ENCODE peak calls at places on chromosomes 1 and 21, in five cellular contexts. One of them, this sample, is unnamed.

GRCh38 chr1:235617808-235618207 is 31.8 kb downstream of the GNG4 start:
- DNase-seq in upper lobe of right lung: no peak
- DNase-seq in heart right ventricle: no peak
- DNase-seq in AG04450: peak
- DNase-seq in pancreas: no peak
- DNase-seq in this sample: no peak

GRCh38 chr1:204065174-204065985 is 7.5 kb upstream of the SOX13 start:
- DNase-seq in upper lobe of right lung: no peak
- DNase-seq in heart right ventricle: peak
- DNase-seq in AG04450: no peak
- DNase-seq in pancreas: no peak
- DNase-seq in this sample: no peak

GRCh38 chr1:6365047-6365446 is 28.5 kb downstream of the ACOT7 start:
- DNase-seq in upper lobe of right lung: no peak
- DNase-seq in heart right ventricle: no peak
- DNase-seq in AG04450: no peak
- DNase-seq in pancreas: no peak
- DNase-seq in this sample: no peak

GRCh38 chr1:227747948-227748495 is 12.8 kb downstream of the SNAP47 start:
- DNase-seq in upper lobe of right lung: no peak
- DNase-seq in heart right ventricle: no peak
- DNase-seq in AG04450: no peak
- DNase-seq in pancreas: no peak
- DNase-seq in this sample: no peak

GRCh38 chr1:109788695-109789521 is 25.2 kb upstream of the EPS8L3 start:
- DNase-seq in upper lobe of right lung: peak
- DNase-seq in heart right ventricle: no peak
- DNase-seq in AG04450: no peak
- DNase-seq in pancreas: peak
- DNase-seq in this sample: peak

GRCh38 chr1:186927884-186928283 is 99.1 kb downstream of the PLA2G4A start:
- DNase-seq in upper lobe of right lung: no peak
- DNase-seq in heart right ventricle: no peak
- DNase-seq in AG04450: no peak
- DNase-seq in pancreas: no peak
- DNase-seq in this sample: no peak

GRCh38 chr1:206916000-206916709 is 5.6 kb downstream of the FCMR start:
- DNase-seq in upper lobe of right lung: no peak
- DNase-seq in heart right ventricle: no peak
- DNase-seq in AG04450: no peak
- DNase-seq in pancreas: no peak
- DNase-seq in this sample: no peak

GRCh38 chr1:200464784-200465400 is 55.1 kb upstream of the ZNF281 start:
- DNase-seq in upper lobe of right lung: no peak
- DNase-seq in heart right ventricle: no peak
- DNase-seq in AG04450: no peak
- DNase-seq in pancreas: no peak
- DNase-seq in this sample: no peak

GRCh38 chr1:32411261-32411660 is 17.0 kb upstream of the BSDC1 start:
- DNase-seq in upper lobe of right lung: no peak
- DNase-seq in heart right ventricle: no peak
- DNase-seq in AG04450: no peak
- DNase-seq in pancreas: no peak
- DNase-seq in this sample: no peak

GRCh38 chr1:48665743-48666142 is 110.9 kb downstream of the BEND5 start:
- DNase-seq in upper lobe of right lung: no peak
- DNase-seq in heart right ventricle: no peak
- DNase-seq in AG04450: no peak
- DNase-seq in pancreas: no peak
- DNase-seq in this sample: no peak

GRCh38 chr1:94382163-94382562 is 36.0 kb upstream of the ABCD3 start:
- DNase-seq in upper lobe of right lung: peak
- DNase-seq in heart right ventricle: no peak
- DNase-seq in AG04450: no peak
- DNase-seq in pancreas: peak
- DNase-seq in this sample: no peak

GRCh38 chr1:178999061-178999460 is 26.6 kb upstream of the FAM20B start:
- DNase-seq in upper lobe of right lung: no peak
- DNase-seq in heart right ventricle: no peak
- DNase-seq in AG04450: no peak
- DNase-seq in pancreas: no peak
- DNase-seq in this sample: no peak

GRCh38 chr1:85245456-85245855 is 14.0 kb downstream of the C1orf52 start:
- DNase-seq in upper lobe of right lung: no peak
- DNase-seq in heart right ventricle: no peak
- DNase-seq in AG04450: no peak
- DNase-seq in pancreas: no peak
- DNase-seq in this sample: no peak

GRCh38 chr21:37061926-37062591 is 10.8 kb downstream of the PIGP start:
- DNase-seq in upper lobe of right lung: no peak
- DNase-seq in heart right ventricle: no peak
- DNase-seq in AG04450: no peak
- DNase-seq in pancreas: no peak
- DNase-seq in this sample: no peak

GRCh38 chr1:36764796-36765195 is 269.5 kb downstream of the GRIK3 start:
- DNase-seq in upper lobe of right lung: peak
- DNase-seq in heart right ventricle: no peak
- DNase-seq in AG04450: no peak
- DNase-seq in pancreas: no peak
- DNase-seq in this sample: no peak

GRCh38 chr1:40703316-40703715 is 11.8 kb downstream of the NFYC start:
- DNase-seq in upper lobe of right lung: no peak
- DNase-seq in heart right ventricle: no peak
- DNase-seq in AG04450: no peak
- DNase-seq in pancreas: no peak
- DNase-seq in this sample: no peak

GRCh38 chr1:72845342-72845741 is 563.0 kb upstream of the NEGR1 start:
- DNase-seq in upper lobe of right lung: no peak
- DNase-seq in heart right ventricle: no peak
- DNase-seq in AG04450: no peak
- DNase-seq in pancreas: no peak
- DNase-seq in this sample: no peak

GRCh38 chr21:33644383-33645074 is 2.2 kb downstream of the ITSN1 start:
- DNase-seq in upper lobe of right lung: no peak
- DNase-seq in heart right ventricle: no peak
- DNase-seq in AG04450: no peak
- DNase-seq in pancreas: no peak
- DNase-seq in this sample: no peak

GRCh38 chr1:193458628-193459027 is 272.2 kb upstream of the B3GALT2 start:
- DNase-seq in upper lobe of right lung: no peak
- DNase-seq in heart right ventricle: no peak
- DNase-seq in AG04450: no peak
- DNase-seq in pancreas: no peak
- DNase-seq in this sample: no peak

GRCh38 chr1:32474954-32475353 is 10.1 kb downstream of the ZBTB8B start:
- DNase-seq in upper lobe of right lung: no peak
- DNase-seq in heart right ventricle: no peak
- DNase-seq in AG04450: no peak
- DNase-seq in pancreas: no peak
- DNase-seq in this sample: no peak

GRCh38 chr1:32867151-32867550 is 3.6 kb downstream of the FNDC5 start:
- DNase-seq in upper lobe of right lung: no peak
- DNase-seq in heart right ventricle: no peak
- DNase-seq in AG04450: no peak
- DNase-seq in pancreas: no peak
- DNase-seq in this sample: no peak

GRCh38 chr1:117757668-117758067 is 151.8 kb downstream of the TENT5C start:
- DNase-seq in upper lobe of right lung: no peak
- DNase-seq in heart right ventricle: no peak
- DNase-seq in AG04450: no peak
- DNase-seq in pancreas: no peak
- DNase-seq in this sample: no peak

GRCh38 chr21:16837319-16837718 is 675.5 kb upstream of the CXADR start:
- DNase-seq in upper lobe of right lung: no peak
- DNase-seq in heart right ventricle: no peak
- DNase-seq in AG04450: no peak
- DNase-seq in pancreas: no peak
- DNase-seq in this sample: no peak

GRCh38 chr1:40932004-40932403 is 47.5 kb upstream of the CTPS1 start:
- DNase-seq in upper lobe of right lung: no peak
- DNase-seq in heart right ventricle: peak
- DNase-seq in AG04450: no peak
- DNase-seq in pancreas: no peak
- DNase-seq in this sample: no peak

GRCh38 chr21:33495743-33496142 is 4.2 kb upstream of the DNAJC28 start:
- DNase-seq in upper lobe of right lung: no peak
- DNase-seq in heart right ventricle: no peak
- DNase-seq in AG04450: no peak
- DNase-seq in pancreas: no peak
- DNase-seq in this sample: no peak

GRCh38 chr1:109733235-109733634 is 7.6 kb downstream of the GSTM3 start:
- DNase-seq in upper lobe of right lung: no peak
- DNase-seq in heart right ventricle: no peak
- DNase-seq in AG04450: no peak
- DNase-seq in pancreas: peak
- DNase-seq in this sample: no peak

GRCh38 chr1:7422966-7423365 is 348.1 kb upstream of the VAMP3 start:
- DNase-seq in upper lobe of right lung: peak
- DNase-seq in heart right ventricle: no peak
- DNase-seq in AG04450: no peak
- DNase-seq in pancreas: no peak
- DNase-seq in this sample: no peak

GRCh38 chr1:106080608-106081325 is 975.7 kb upstream of the PRMT6 start:
- DNase-seq in upper lobe of right lung: no peak
- DNase-seq in heart right ventricle: no peak
- DNase-seq in AG04450: no peak
- DNase-seq in pancreas: no peak
- DNase-seq in this sample: no peak

GRCh38 chr1:115644109-115644508 is 2.3 kb downstream of the VANGL1 start:
- DNase-seq in upper lobe of right lung: no peak
- DNase-seq in heart right ventricle: no peak
- DNase-seq in AG04450: no peak
- DNase-seq in pancreas: no peak
- DNase-seq in this sample: no peak

GRCh38 chr1:117599286-117599685 is 6.6 kb upstream of the TENT5C start:
- DNase-seq in upper lobe of right lung: no peak
- DNase-seq in heart right ventricle: no peak
- DNase-seq in AG04450: no peak
- DNase-seq in pancreas: no peak
- DNase-seq in this sample: no peak

GRCh38 chr21:20661221-20661620 is 337.0 kb upstream of the NCAM2 start:
- DNase-seq in upper lobe of right lung: no peak
- DNase-seq in heart right ventricle: no peak
- DNase-seq in AG04450: no peak
- DNase-seq in pancreas: no peak
- DNase-seq in this sample: no peak

GRCh38 chr1:160625725-160626498 is 20.9 kb downstream of the SLAMF1 start:
- DNase-seq in upper lobe of right lung: no peak
- DNase-seq in heart right ventricle: no peak
- DNase-seq in AG04450: no peak
- DNase-seq in pancreas: no peak
- DNase-seq in this sample: no peak

GRCh38 chr1:143665606-143666005 is 306.2 kb downstream of the FAM72C start:
- DNase-seq in upper lobe of right lung: no peak
- DNase-seq in heart right ventricle: no peak
- DNase-seq in AG04450: no peak
- DNase-seq in pancreas: no peak
- DNase-seq in this sample: no peak

GRCh38 chr1:218090459-218090858 is 194.6 kb upstream of the RRP15 start:
- DNase-seq in upper lobe of right lung: no peak
- DNase-seq in heart right ventricle: no peak
- DNase-seq in AG04450: no peak
- DNase-seq in pancreas: no peak
- DNase-seq in this sample: no peak

GRCh38 chr1:172732427-172732826 is 73.5 kb downstream of the FASLG start:
- DNase-seq in upper lobe of right lung: no peak
- DNase-seq in heart right ventricle: no peak
- DNase-seq in AG04450: no peak
- DNase-seq in pancreas: no peak
- DNase-seq in this sample: no peak

GRCh38 chr1:48003741-48004503 is 6.7 kb upstream of the TRABD2B start:
- DNase-seq in upper lobe of right lung: no peak
- DNase-seq in heart right ventricle: no peak
- DNase-seq in AG04450: no peak
- DNase-seq in pancreas: no peak
- DNase-seq in this sample: no peak

GRCh38 chr1:77605246-77606026 is 77.0 kb downstream of the ZZZ3 start:
- DNase-seq in upper lobe of right lung: peak
- DNase-seq in heart right ventricle: peak
- DNase-seq in AG04450: peak
- DNase-seq in pancreas: peak
- DNase-seq in this sample: no peak

DNA sequence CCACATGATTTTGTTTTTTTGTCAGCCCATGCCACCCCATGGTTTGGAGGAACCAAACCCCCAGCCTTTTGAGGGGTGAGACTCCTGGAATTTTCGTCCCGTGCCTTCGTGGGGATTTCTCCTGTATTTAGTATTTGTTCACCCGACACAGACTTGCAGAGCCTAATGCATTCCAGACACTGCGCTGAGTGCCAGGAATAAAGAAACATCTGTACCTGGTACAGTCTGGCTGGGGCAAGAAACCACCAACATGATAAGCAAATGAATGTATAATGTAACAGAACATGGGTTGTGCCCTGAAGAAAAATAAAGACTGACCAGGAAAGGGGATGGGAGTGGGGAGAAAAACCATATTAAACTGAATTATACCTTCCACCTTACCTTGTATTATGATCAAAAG is 46.9 kb upstream of the ETS2 start:
- DNase-seq in upper lobe of right lung: no peak
- DNase-seq in heart right ventricle: no peak
- DNase-seq in AG04450: no peak
- DNase-seq in pancreas: no peak
- DNase-seq in this sample: no peak
- TF ChIP-seq CTCF in upper lobe of right lung: no peak
- TF ChIP-seq CTCF in heart right ventricle: no peak
- TF ChIP-seq CTCF in AG04450: no peak
- TF ChIP-seq CTCF in pancreas: no peak
- TF ChIP-seq CTCF in this sample: no peak

DNA sequence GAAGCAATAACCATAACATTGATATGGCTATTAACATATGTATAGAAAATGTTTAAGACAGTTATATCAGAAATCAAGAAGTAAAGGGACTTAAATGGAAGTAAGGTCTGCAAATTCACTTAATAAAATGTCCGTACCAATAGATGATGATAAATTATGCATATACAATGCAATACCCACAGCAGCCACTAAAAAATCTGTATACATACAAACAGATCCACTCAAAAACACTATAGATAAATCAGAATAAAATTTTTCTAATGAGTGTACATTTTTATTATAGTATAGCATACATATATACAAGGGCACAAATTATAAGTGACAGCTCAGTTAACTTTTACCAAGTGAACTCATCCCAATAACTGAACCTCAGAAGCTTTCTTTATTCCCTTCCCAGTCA is 6.0 kb downstream of the LORICRIN start:
- DNase-seq in upper lobe of right lung: no peak
- DNase-seq in heart right ventricle: no peak
- DNase-seq in AG04450: no peak
- DNase-seq in pancreas: no peak
- DNase-seq in this sample: no peak
- TF ChIP-seq CTCF in upper lobe of right lung: no peak
- TF ChIP-seq CTCF in heart right ventricle: no peak
- TF ChIP-seq CTCF in AG04450: no peak
- TF ChIP-seq CTCF in pancreas: peak
- TF ChIP-seq CTCF in this sample: no peak

GRCh38 chr1:66251521-66251920 is 282.4 kb upstream of the SGIP1 start:
- DNase-seq in upper lobe of right lung: no peak
- DNase-seq in heart right ventricle: no peak
- DNase-seq in AG04450: no peak
- DNase-seq in pancreas: no peak
- DNase-seq in this sample: no peak
- TF ChIP-seq CTCF in upper lobe of right lung: no peak
- TF ChIP-seq CTCF in heart right ventricle: no peak
- TF ChIP-seq CTCF in AG04450: no peak
- TF ChIP-seq CTCF in pancreas: no peak
- TF ChIP-seq CTCF in this sample: no peak

GRCh38 chr1:53715478-53715877 is 23.5 kb downstream of the GLIS1 start:
- DNase-seq in upper lobe of right lung: no peak
- DNase-seq in heart right ventricle: no peak
- DNase-seq in AG04450: no peak
- DNase-seq in pancreas: no peak
- DNase-seq in this sample: no peak
- TF ChIP-seq CTCF in upper lobe of right lung: no peak
- TF ChIP-seq CTCF in heart right ventricle: peak
- TF ChIP-seq CTCF in AG04450: peak
- TF ChIP-seq CTCF in pancreas: no peak
- TF ChIP-seq CTCF in this sample: peak

This sample was measured in GM13977.